ENCODE peak calls at places on chromosomes 2 and 18, in seven cellular contexts. K is activated CD4-positive, CD25-positive, alpha-beta regulatory T cell; R is T-helper 2 cell; G is DMS53; U is Right ventricle myocardium superior; B is right cardiac atrium; E is epithelial cell of prostate. Z is an unnamed sample.

GRCh38 chr18:61964616-61965015 is 71.8 kb upstream of the RNF152 start:
- DNase-seq in K (no peak), R (no peak), G (no peak), U (no peak), B (no peak), E (no peak), Z (no peak)

GRCh38 chr18:46408334-46408987 is 248.6 kb downstream of the LOXHD1 start:
- DNase-seq in K (no peak), R (no peak), G (peak), U (no peak), B (no peak), E (no peak), Z (no peak)

GRCh38 chr2:14199040-14199439 is 433.5 kb upstream of the LRATD1 start:
- DNase-seq in K (no peak), R (no peak), G (no peak), U (no peak), B (no peak), E (no peak), Z (no peak)

GRCh38 chr2:238895361-238895882 is 47.5 kb downstream of the TWIST2 start:
- DNase-seq in K (no peak), R (no peak), G (no peak), U (no peak), B (no peak), E (no peak), Z (no peak)

GRCh38 chr2:27916293-27917015 is 25.9 kb downstream of the BABAM2 start:
- DNase-seq in K (no peak), R (no peak), G (peak), U (no peak), B (no peak), E (no peak), Z (no peak)

GRCh38 chr2:200306969-200307811 is 697 bp downstream of the SPATS2L start:
- DNase-seq in K (no peak), R (no peak), G (peak), U (peak), B (peak), E (no peak), Z (no peak)

GRCh38 chr2:111226797-111227700 is 106.3 kb downstream of the BCL2L11 start:
- DNase-seq in K (no peak), R (no peak), G (no peak), U (no peak), B (no peak), E (no peak), Z (no peak)

GRCh38 chr2:125746321-125746983 is 909.5 kb upstream of the GYPC start:
- DNase-seq in K (no peak), R (no peak), G (no peak), U (no peak), B (no peak), E (no peak), Z (no peak)

GRCh38 chr18:76314496-76314895 is 180.5 kb downstream of the ZNF516 start:
- DNase-seq in K (no peak), R (no peak), G (no peak), U (no peak), B (no peak), E (no peak), Z (no peak)

GRCh38 chr2:188158337-188159100 is 133.2 kb upstream of the GULP1 start:
- DNase-seq in K (no peak), R (no peak), G (no peak), U (no peak), B (no peak), E (peak), Z (no peak)

GRCh38 chr2:117058366-117058765 is 756.1 kb upstream of the DDX18 start:
- DNase-seq in K (no peak), R (no peak), G (no peak), U (no peak), B (no peak), E (no peak), Z (no peak)

GRCh38 chr2:172085460-172086159 is at the start of gene DLX1:
- DNase-seq in K (no peak), R (no peak), G (peak), U (no peak), B (peak), E (no peak), Z (peak)

GRCh38 chr18:27843783-27844415 is 333.0 kb downstream of the CDH2 start:
- DNase-seq in K (no peak), R (no peak), G (no peak), U (no peak), B (no peak), E (no peak), Z (no peak)

GRCh38 chr2:105865222-105865913 is 120.7 kb downstream of the NCK2 start:
- DNase-seq in K (no peak), R (no peak), G (no peak), U (no peak), B (no peak), E (no peak), Z (no peak)

GRCh38 chr2:120344214-120344990 is 1.5 kb upstream of the INHBB start:
- DNase-seq in K (no peak), R (no peak), G (peak), U (peak), B (peak), E (no peak), Z (peak)

GRCh38 chr2:10048501-10049171 is 5.3 kb downstream of the KLF11 start:
- DNase-seq in K (no peak), R (no peak), G (peak), U (no peak), B (peak), E (no peak), Z (peak)

GRCh38 chr2:39431592-39432316 is 5.3 kb downstream of the MAP4K3 start:
- DNase-seq in K (no peak), R (no peak), G (peak), U (no peak), B (no peak), E (no peak), Z (no peak)

GRCh38 chr2:100921685-100922161 is 80.4 kb upstream of the RPL31 start:
- DNase-seq in K (no peak), R (no peak), G (no peak), U (no peak), B (no peak), E (no peak), Z (no peak)

GRCh38 chr2:120032297-120032696 is 19.4 kb downstream of the EPB41L5 start:
- DNase-seq in K (no peak), R (no peak), G (no peak), U (no peak), B (no peak), E (no peak), Z (no peak)

GRCh38 chr2:186848873-186849578 is at the start of gene ZSWIM2:
- DNase-seq in K (no peak), R (no peak), G (peak), U (peak), B (peak), E (peak), Z (peak)

GRCh38 chr2:226295123-226295522 is 504.5 kb downstream of the IRS1 start:
- DNase-seq in K (no peak), R (no peak), G (no peak), U (no peak), B (no peak), E (no peak), Z (no peak)

GRCh38 chr2:191155608-191156071 is 4.8 kb upstream of the STAT4 start:
- DNase-seq in K (no peak), R (no peak), G (peak), U (no peak), B (no peak), E (no peak), Z (peak)

GRCh38 chr2:215626812-215627281 is 191.0 kb upstream of the FN1 start:
- DNase-seq in K (no peak), R (no peak), G (no peak), U (no peak), B (no peak), E (no peak), Z (no peak)

GRCh38 chr2:182890305-182890704 is 23.9 kb upstream of the FRZB start:
- DNase-seq in K (no peak), R (no peak), G (no peak), U (no peak), B (no peak), E (no peak), Z (no peak)

GRCh38 chr18:73060666-73061270 is 193.0 kb upstream of the NETO1 start:
- DNase-seq in K (no peak), R (no peak), G (no peak), U (no peak), B (no peak), E (no peak), Z (no peak)

GRCh38 chr2:100731535-100731981 is 88.4 kb upstream of the NPAS2 start:
- DNase-seq in K (no peak), R (no peak), G (no peak), U (no peak), B (no peak), E (peak), Z (no peak)

GRCh38 chr2:28161466-28161865 is 231.2 kb upstream of the FOSL2 start:
- DNase-seq in K (no peak), R (no peak), G (no peak), U (no peak), B (no peak), E (no peak), Z (no peak)

GRCh38 chr18:30280861-30281470 is 761.6 kb downstream of the DSC3 start:
- DNase-seq in K (no peak), R (no peak), G (peak), U (no peak), B (no peak), E (peak), Z (peak)

GRCh38 chr18:25019946-25020345 is 332.0 kb downstream of the ZNF521 start:
- DNase-seq in K (no peak), R (no peak), G (no peak), U (no peak), B (no peak), E (no peak), Z (no peak)

GRCh38 chr2:100610381-100610831 is 47.6 kb downstream of the PDCL3 start:
- DNase-seq in K (peak), R (peak), G (peak), U (peak), B (peak), E (no peak), Z (peak)

GRCh38 chr2:66127656-66128055 is 307.3 kb upstream of the MEIS1 start:
- DNase-seq in K (no peak), R (no peak), G (no peak), U (no peak), B (no peak), E (no peak), Z (no peak)

GRCh38 chr2:218031771-218032257 is 29.0 kb upstream of the TNS1 start:
- DNase-seq in K (no peak), R (no peak), G (no peak), U (no peak), B (peak), E (no peak), Z (no peak)

GRCh38 chr2:113692698-113693428 is 63.6 kb downstream of the SLC35F5 start:
- DNase-seq in K (no peak), R (no peak), G (no peak), U (no peak), B (no peak), E (no peak), Z (no peak)

GRCh38 chr18:57666818-57667497 is 45.3 kb upstream of the NARS1 start:
- DNase-seq in K (no peak), R (no peak), G (no peak), U (no peak), B (no peak), E (no peak), Z (no peak)

GRCh38 chr2:215609089-215610032 is 173.5 kb upstream of the FN1 start:
- DNase-seq in K (no peak), R (no peak), G (no peak), U (no peak), B (no peak), E (peak), Z (no peak)

GRCh38 chr2:218000137-218000536 is 2.7 kb downstream of the TNS1 start:
- DNase-seq in K (no peak), R (no peak), G (no peak), U (no peak), B (peak), E (no peak), Z (no peak)

GRCh38 chr2:28662468-28663095 is 89.0 kb upstream of the PPP1CB start:
- DNase-seq in K (no peak), R (no peak), G (no peak), U (no peak), B (peak), E (no peak), Z (no peak)

GRCh38 chr18:23580677-23581367 is 5.5 kb downstream of the NPC1 start:
- DNase-seq in K (no peak), R (no peak), G (no peak), U (no peak), B (no peak), E (no peak), Z (no peak)

GRCh38 chr2:207854484-207855386 is 85.0 kb upstream of the FZD5 start:
- DNase-seq in K (no peak), R (no peak), G (no peak), U (no peak), B (no peak), E (no peak), Z (no peak)

Z was measured in COR-L47.